ENCODE peak calls at places on chromosomes 3 and 15, in eight cellular contexts. E is GM12865, L is cardiac fibroblast, O is fibroblast of mammary gland, M is A549, J is adrenal gland, I is pancreas, U is uterus. N is an unnamed sample.

GRCh38 chr3:20760981-20761380 is 575.0 kb upstream of the SGO1 start:
- DNase-seq in M (no peak), E (no peak), U (no peak), J (no peak), I (no peak), L (no peak), O (peak), N (no peak)

GRCh38 chr3:138442996-138443395 is 8.6 kb downstream of the ESYT3 start:
- DNase-seq in M (no peak), U (no peak), L (no peak), J (no peak), E (no peak), I (no peak), O (no peak), N (no peak)

GRCh38 chr3:139937674-139938279 is 2.8 kb downstream of the CLSTN2 start:
- DNase-seq in E (peak), M (peak), I (peak), U (peak), J (peak), O (peak), L (peak), N (no peak)

GRCh38 chr15:59223736-59224135 is 17.1 kb downstream of the LDHAL6B start:
- DNase-seq in I (no peak), E (no peak), M (no peak), J (no peak), O (peak), L (peak), U (no peak), N (no peak)

GRCh38 chr3:121481116-121481895 is 64.5 kb downstream of the POLQ start:
- DNase-seq in J (no peak), U (no peak), O (no peak), I (no peak), E (no peak), M (no peak), L (peak), N (no peak)

GRCh38 chr15:92821491-92822116 is 78.5 kb upstream of the CHD2 start:
- DNase-seq in I (no peak), O (no peak), L (no peak), E (no peak), M (no peak), U (peak), J (no peak), N (no peak)

GRCh38 chr3:72102057-72102711 is 317.2 kb upstream of the PROK2 start:
- DNase-seq in L (no peak), U (no peak), I (no peak), M (no peak), E (peak), J (no peak), O (peak), N (no peak)

GRCh38 chr15:40633178-40633577 is 39.1 kb downstream of the KNL1 start:
- DNase-seq in U (no peak), E (no peak), L (peak), I (no peak), J (no peak), M (peak), O (peak), N (no peak)

GRCh38 chr3:172522871-172523818 is at the start of gene TNFSF10:
- DNase-seq in J (peak), O (peak), I (peak), E (peak), L (no peak), M (no peak), U (peak), N (no peak)

GRCh38 chr3:16318216-16318615 is 53.2 kb downstream of the OXNAD1 start:
- DNase-seq in E (no peak), L (peak), U (peak), O (peak), I (no peak), J (no peak), M (no peak), N (no peak)

GRCh38 chr3:100810671-100811070 is 101.4 kb downstream of the TFG start:
- DNase-seq in J (no peak), O (peak), E (no peak), M (no peak), U (no peak), L (peak), I (no peak), N (no peak)

GRCh38 chr15:77025941-77026411 is 31.1 kb downstream of the PSTPIP1 start:
- DNase-seq in L (no peak), I (no peak), E (no peak), O (no peak), U (peak), M (no peak), J (peak), N (peak)

GRCh38 chr15:92861742-92862141 is 38.4 kb upstream of the CHD2 start:
- DNase-seq in I (no peak), M (no peak), J (no peak), O (no peak), L (no peak), U (no peak), E (no peak), N (no peak)

GRCh38 chr3:142983318-142983717 is 18.1 kb upstream of the U2SURP start:
- DNase-seq in L (no peak), E (no peak), I (no peak), U (no peak), J (no peak), M (no peak), O (no peak), N (no peak)

GRCh38 chr3:32127219-32127826 is 20.9 kb downstream of the GPD1L start:
- DNase-seq in L (no peak), O (no peak), E (no peak), J (no peak), U (no peak), M (no peak), I (no peak), N (no peak)

GRCh38 chr15:41925209-41925608 is 31.4 kb upstream of the SPTBN5 start:
- DNase-seq in M (no peak), J (no peak), U (no peak), E (no peak), O (no peak), I (no peak), L (no peak), N (no peak)

GRCh38 chr15:31871159-31871886 is 159.0 kb upstream of the CHRNA7 start:
- DNase-seq in L (no peak), I (no peak), O (peak), U (no peak), E (peak), M (no peak), J (no peak), N (no peak)

GRCh38 chr3:161221881-161222600 is 930 bp downstream of the NMD3 start:
- DNase-seq in E (peak), L (peak), O (peak), I (no peak), U (no peak), M (peak), J (no peak), N (no peak)

GRCh38 chr3:108305484-108306172 is 9.3 kb downstream of the HHLA2 start:
- DNase-seq in L (no peak), O (peak), J (peak), U (no peak), I (peak), M (no peak), E (no peak), N (no peak)

GRCh38 chr15:79172801-79173460 is 82.4 kb upstream of the RASGRF1 start:
- DNase-seq in E (no peak), U (no peak), M (no peak), O (no peak), I (no peak), J (peak), L (no peak), N (no peak)

GRCh38 chr15:47663106-47663505 is 54.2 kb upstream of the SEMA6D start:
- DNase-seq in O (peak), J (no peak), L (no peak), E (no peak), U (no peak), I (no peak), M (no peak), N (no peak)

GRCh38 chr3:25648107-25648535 is 16.6 kb downstream of the TOP2B start:
- DNase-seq in J (peak), M (peak), O (peak), I (peak), L (peak), U (peak), E (peak), N (no peak)

GRCh38 chr3:32381922-32382321 is 9.7 kb upstream of the CMTM7 start:
- DNase-seq in E (no peak), M (no peak), U (no peak), J (peak), L (no peak), I (no peak), O (no peak), N (no peak)

GRCh38 chr15:52480990-52481389 is 47.7 kb downstream of the MYO5A start:
- DNase-seq in E (no peak), M (no peak), U (no peak), J (no peak), L (no peak), I (no peak), O (no peak), N (no peak)

GRCh38 chr3:28576590-28577220 is 228.1 kb upstream of the AZI2 start:
- DNase-seq in M (no peak), I (no peak), O (no peak), E (no peak), U (no peak), J (no peak), L (no peak), N (no peak)
- H3K4me3 ChIP-seq in M (peak), I (no peak), O (no peak), E (no peak), U (peak), J (no peak), L (no peak), N (peak)

GRCh38 chr15:99361541-99362185 is 110.4 kb downstream of the LRRC28 start:
- DNase-seq in U (no peak), I (no peak), L (peak), E (peak), M (peak), O (peak), J (no peak), N (no peak)
- TF ChIP-seq CTCF in U (no peak), I (peak), L (peak), E (peak), M (peak), O (peak), J (peak), N (peak)

DNA sequence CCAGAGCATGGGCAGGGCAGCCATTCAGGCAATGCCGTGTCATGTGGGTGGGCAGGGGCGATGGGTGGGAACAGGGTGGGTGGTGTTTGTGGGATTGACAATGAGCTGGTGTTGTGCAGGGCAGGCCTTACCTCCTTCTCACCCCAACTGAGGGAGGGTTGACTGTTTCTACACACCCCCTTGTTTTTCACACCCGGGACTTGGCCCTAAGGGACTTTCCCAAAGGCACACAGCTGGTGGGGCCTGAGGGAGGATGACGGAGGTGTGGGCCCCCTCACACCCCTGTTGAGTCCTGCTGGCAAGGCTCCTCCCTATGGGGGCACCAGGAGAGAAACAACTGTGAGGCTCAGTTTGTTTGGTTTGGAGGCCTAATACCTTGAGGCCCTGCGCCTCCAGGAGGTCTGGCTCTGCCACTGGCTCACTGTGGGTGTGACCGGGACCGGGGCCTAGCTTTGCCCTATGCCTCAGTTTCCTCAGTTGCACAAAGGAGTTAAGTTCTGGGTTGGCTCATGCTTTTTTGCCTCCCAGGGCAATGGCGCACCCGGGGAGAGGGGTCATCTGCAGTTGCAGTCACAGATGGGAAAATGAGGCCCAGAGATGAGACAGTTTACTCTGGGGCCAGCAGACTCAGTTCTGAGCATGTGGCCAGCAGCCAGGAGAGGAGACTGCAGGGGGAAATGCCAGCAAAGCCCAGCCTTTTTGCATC is 5.1 kb upstream of the DNAH1 start:
- DNase-seq in L (no peak), I (no peak), M (no peak), O (no peak), E (peak), U (no peak), J (no peak), N (no peak)
- H3K4me3 ChIP-seq in L (no peak), I (no peak), M (no peak), O (no peak), E (no peak), U (no peak), J (no peak), N (no peak)

GRCh38 chr3:78165876-78166275 is 1126.0 kb downstream of the ROBO2 start:
- DNase-seq in I (no peak), M (no peak), O (no peak), E (no peak), J (no peak), U (no peak), L (no peak), N (no peak)
- TF ChIP-seq CTCF in I (no peak), M (no peak), O (peak), E (no peak), J (no peak), U (no peak), L (peak), N (no peak)

GRCh38 chr3:62376906-62377865 is 3.8 kb upstream of the FEZF2 start:
- DNase-seq in J (no peak), E (no peak), O (no peak), I (no peak), L (no peak), M (no peak), U (no peak), N (no peak)
- H3K4me3 ChIP-seq in J (no peak), E (no peak), O (no peak), I (no peak), L (no peak), M (no peak), U (no peak), N (no peak)

GRCh38 chr3:48417529-48418108 is 12.3 kb downstream of the PLXNB1 start:
- DNase-seq in J (no peak), L (no peak), M (no peak), O (no peak), E (no peak), U (no peak), I (no peak), N (no peak)

GRCh38 chr3:48416091-48416505 is 13.8 kb downstream of the PLXNB1 start:
- DNase-seq in E (no peak), O (no peak), I (no peak), L (no peak), J (no peak), U (no peak), M (no peak), N (no peak)

GRCh38 chr3:48415251-48415953 is 14.5 kb downstream of the PLXNB1 start:
- DNase-seq in I (no peak), L (no peak), J (no peak), O (no peak), M (no peak), U (no peak), E (no peak), N (no peak)

GRCh38 chr3:48418140-48418539 is 11.7 kb downstream of the PLXNB1 start:
- DNase-seq in L (no peak), U (no peak), M (no peak), I (no peak), J (no peak), O (no peak), E (no peak), N (no peak)

DNA sequence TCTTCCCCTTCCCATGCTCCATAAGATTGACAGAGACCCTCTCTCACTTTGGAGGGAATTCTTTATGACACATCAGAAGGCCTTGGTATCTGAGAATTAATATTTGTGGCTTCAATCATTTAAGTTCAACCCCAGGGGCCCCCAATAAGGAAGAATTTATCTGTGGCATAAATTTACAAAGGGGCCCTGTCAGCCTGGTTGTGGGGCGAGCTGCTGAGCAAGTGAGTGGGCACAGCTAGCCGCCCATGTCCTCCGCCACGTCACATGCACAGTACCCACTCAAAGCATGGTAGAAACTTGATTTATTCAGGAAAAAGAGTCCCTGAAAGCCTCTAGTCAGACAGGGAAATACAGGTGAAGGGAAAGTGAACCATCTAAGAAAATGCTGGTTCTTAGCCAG is 13.3 kb downstream of the PLXNB1 start:
- DNase-seq in O (no peak), J (no peak), E (no peak), L (no peak), U (no peak), M (no peak), I (no peak), N (no peak)
- TF ChIP-seq CTCF in O (no peak), J (no peak), E (no peak), L (no peak), U (no peak), M (no peak), I (no peak), N (no peak)

GRCh38 chr3:66035763-66036477 is 2.8 kb downstream of the MAGI1 start:
- DNase-seq in O (no peak), I (no peak), E (no peak), U (no peak), M (no peak), L (no peak), J (no peak), N (no peak)
- H3K4me3 ChIP-seq in O (no peak), I (peak), E (no peak), U (peak), M (no peak), L (peak), J (no peak), N (peak)

N was measured in dorsolateral prefrontal cortex.